ENCODE peak calls at places on chromosome X, in seven cellular contexts. I is SK-N-SH, T is HCT116, D is BE2C, E is AG10803, K is uterus, P is brain microvascular endothelial cell. B is an unnamed sample.

GRCh38 chrX:40109288-40110008 is 11.7 kb upstream of the BCOR start:
- DNase-seq in I (peak), T (no peak), D (peak), E (no peak), K (peak), P (no peak), B (no peak)

GRCh38 chrX:18873189-18873791 is 110.6 kb downstream of the PHKA2 start:
- DNase-seq in I (peak), T (peak), D (peak), E (peak), K (peak), P (peak), B (peak)

GRCh38 chrX:32877592-32877991 is 333.8 kb downstream of the DMD start:
- DNase-seq in I (no peak), T (no peak), D (no peak), E (no peak), K (no peak), P (peak), B (no peak)

GRCh38 chrX:53440631-53441517 is 6.7 kb upstream of the HSD17B10 start:
- DNase-seq in I (peak), T (no peak), D (no peak), E (peak), K (peak), P (peak), B (peak)

GRCh38 chrX:149570668-149571067 is 16.6 kb downstream of the MAGEA9B start:
- DNase-seq in I (no peak), T (no peak), D (no peak), E (peak), K (no peak), P (peak), B (peak)

GRCh38 chrX:85590638-85591037 is 211.2 kb upstream of the POF1B start:
- DNase-seq in I (no peak), T (no peak), D (no peak), E (no peak), K (no peak), P (no peak), B (no peak)

GRCh38 chrX:70234355-70234754 is at the start of gene AWAT1:
- DNase-seq in I (no peak), T (no peak), D (no peak), E (no peak), K (no peak), P (no peak), B (no peak)

GRCh38 chrX:103685396-103685795 is 1.1 kb downstream of the MORF4L2 start:
- DNase-seq in I (peak), T (no peak), D (no peak), E (no peak), K (no peak), P (peak), B (peak)

GRCh38 chrX:124211312-124211942 is 121.0 kb upstream of the TEX13D start:
- DNase-seq in I (peak), T (peak), D (no peak), E (peak), K (no peak), P (no peak), B (peak)

GRCh38 chrX:7614616-7615015 is 228.4 kb upstream of the VCX start:
- DNase-seq in I (no peak), T (no peak), D (no peak), E (no peak), K (no peak), P (no peak), B (no peak)

GRCh38 chrX:40434947-40435346 is 145.8 kb upstream of the ATP6AP2 start:
- DNase-seq in I (peak), T (no peak), D (peak), E (peak), K (no peak), P (no peak), B (peak)

GRCh38 chrX:4710618-4711433 is 997.4 kb upstream of the PRKX start:
- DNase-seq in I (no peak), T (no peak), D (no peak), E (no peak), K (no peak), P (no peak), B (no peak)

GRCh38 chrX:10095698-10096432 is 60.9 kb upstream of the CLCN4 start:
- DNase-seq in I (no peak), T (no peak), D (no peak), E (no peak), K (no peak), P (no peak), B (no peak)

GRCh38 chrX:3326721-3327120 is 19.7 kb downstream of the MXRA5 start:
- DNase-seq in I (no peak), T (no peak), D (no peak), E (peak), K (no peak), P (no peak), B (peak)

GRCh38 chrX:43973249-43973672 is at the start of gene NDP:
- DNase-seq in I (peak), T (no peak), D (peak), E (no peak), K (no peak), P (no peak), B (no peak)

GRCh38 chrX:9724711-9725110 is 40.9 kb downstream of the GPR143 start:
- DNase-seq in I (no peak), T (no peak), D (no peak), E (peak), K (no peak), P (peak), B (peak)

GRCh38 chrX:53089224-53089842 is 4.6 kb upstream of the KANTR start:
- DNase-seq in I (peak), T (peak), D (peak), E (peak), K (peak), P (peak), B (peak)

GRCh38 chrX:28880136-28880535 is 292.9 kb downstream of the IL1RAPL1 start:
- DNase-seq in I (no peak), T (no peak), D (no peak), E (no peak), K (no peak), P (peak), B (peak)

GRCh38 chrX:120021927-120022326 is 55.6 kb downstream of the RHOXF2B start:
- DNase-seq in I (no peak), T (no peak), D (no peak), E (no peak), K (no peak), P (no peak), B (no peak)

GRCh38 chrX:80550722-80551121 is 130.5 kb downstream of the TENT5D start:
- DNase-seq in I (no peak), T (no peak), D (no peak), E (no peak), K (no peak), P (no peak), B (no peak)

GRCh38 chrX:16465081-16465876 is 184.7 kb upstream of the S100G start:
- DNase-seq in I (no peak), T (no peak), D (no peak), E (peak), K (no peak), P (peak), B (no peak)

GRCh38 chrX:24285082-24285481 is 28.8 kb downstream of the SUPT20HL2 start:
- DNase-seq in I (no peak), T (no peak), D (no peak), E (no peak), K (no peak), P (no peak), B (peak)

GRCh38 chrX:80808854-80809493 is 703 bp downstream of the BRWD3 start:
- DNase-seq in I (peak), T (no peak), D (peak), E (peak), K (peak), P (no peak), B (peak)

GRCh38 chrX:68234171-68234910 is 199.0 kb downstream of the OPHN1 start:
- DNase-seq in I (no peak), T (no peak), D (no peak), E (no peak), K (no peak), P (no peak), B (no peak)
- H3K4me3 ChIP-seq in I (no peak), T (no peak), D (no peak), E (no peak), K (no peak), P (no peak), B (no peak)

GRCh38 chrX:17692709-17693346 is 44.5 kb upstream of the SCML1 start:
- DNase-seq in I (no peak), T (no peak), D (peak), E (peak), K (no peak), P (peak), B (peak)

GRCh38 chrX:17685026-17685425 is 52.3 kb upstream of the SCML1 start:
- DNase-seq in I (no peak), T (no peak), D (no peak), E (no peak), K (no peak), P (no peak), B (no peak)

GRCh38 chrX:17687648-17688047 is 49.6 kb upstream of the SCML1 start:
- DNase-seq in I (no peak), T (no peak), D (no peak), E (no peak), K (no peak), P (no peak), B (no peak)

GRCh38 chrX:17689971-17690409 is 47.3 kb upstream of the SCML1 start:
- DNase-seq in I (peak), T (peak), D (peak), E (peak), K (peak), P (peak), B (peak)
- TF ChIP-seq CTCF in I (peak), T (peak), D (peak), E (peak), K (peak), P (peak), B (peak)

GRCh38 chrX:112058255-112058654 is 24.3 kb downstream of the TRPC5 start:
- DNase-seq in I (no peak), T (no peak), D (no peak), E (peak), K (no peak), P (no peak), B (peak)
- H3K4me3 ChIP-seq in I (no peak), T (no peak), D (no peak), E (no peak), K (no peak), P (no peak), B (no peak)

GRCh38 chrX:130204647-130205046 is 32.9 kb downstream of the RAB33A start:
- DNase-seq in I (no peak), T (no peak), D (no peak), E (no peak), K (no peak), P (no peak), B (no peak)
- TF ChIP-seq CTCF in I (no peak), T (no peak), D (no peak), E (no peak), K (no peak), P (no peak), B (no peak)

GRCh38 chrX:54496517-54496852 is 451 bp upstream of the FGD1 start:
- DNase-seq in I (no peak), T (no peak), D (no peak), E (no peak), K (peak), P (no peak), B (no peak)
- H3K4me3 ChIP-seq in I (peak), T (peak), D (peak), E (peak), K (peak), P (peak), B (peak)

GRCh38 chrX:142249721-142250120 is 44.6 kb upstream of the MAGEC2 start:
- DNase-seq in I (no peak), T (no peak), D (no peak), E (no peak), K (no peak), P (no peak), B (no peak)

GRCh38 chrX:142244568-142244967 is 39.5 kb upstream of the MAGEC2 start:
- DNase-seq in I (no peak), T (no peak), D (no peak), E (no peak), K (no peak), P (no peak), B (no peak)

GRCh38 chrX:142251665-142252064 is 46.6 kb upstream of the MAGEC2 start:
- DNase-seq in I (no peak), T (no peak), D (no peak), E (no peak), K (no peak), P (no peak), B (no peak)

GRCh38 chrX:142251202-142251601 is 46.1 kb upstream of the MAGEC2 start:
- DNase-seq in I (no peak), T (no peak), D (no peak), E (no peak), K (no peak), P (no peak), B (no peak)

GRCh38 chrX:142250502-142250901 is 45.4 kb upstream of the MAGEC2 start:
- DNase-seq in I (no peak), T (no peak), D (no peak), E (no peak), K (no peak), P (no peak), B (no peak)
- TF ChIP-seq CTCF in I (no peak), T (no peak), D (no peak), E (no peak), K (no peak), P (no peak), B (no peak)